ENCODE peak calls at places on chromosomes 6 and 20, in four cellular contexts. V is K562, W is HepG2, J is GM12878. F is an unnamed sample.
A peak's percentile ranks its signal among the peaks of the same experiment; 100 is the strongest.

GRCh38 chr20:3981132-3981452 is 34.3 kb downstream of the RNF24 start:
- DNase-seq in V (no peak), W (no peak), J (no peak), F (no peak)

GRCh38 chr6:13924146-13924948 is 405 bp upstream of the RNF182 start:
- DNase-seq in V (peak; percentile 27), W (no peak), J (no peak), F (peak; percentile 71)

GRCh38 chr6:156028310-156029131 is 572.9 kb upstream of the NOX3 start:
- DNase-seq in V (no peak), W (no peak), J (no peak), F (no peak)

GRCh38 chr6:134389658-134390057 is 71.7 kb upstream of the SGK1 start:
- DNase-seq in V (no peak), W (no peak), J (no peak), F (no peak)

GRCh38 chr6:149216459-149216858 is 101.1 kb upstream of the TAB2 start:
- DNase-seq in V (no peak), W (no peak), J (no peak), F (no peak)

GRCh38 chr6:16398587-16398986 is 160.2 kb downstream of the GMPR start:
- DNase-seq in V (no peak), W (no peak), J (no peak), F (no peak)

GRCh38 chr20:23350855-23351838 is 556 bp downstream of the NXT1 start:
- DNase-seq in V (no peak), W (peak; percentile 85), J (no peak), F (peak; percentile 61)

GRCh38 chr6:119436583-119436982 is 87.0 kb upstream of the MAN1A1 start:
- DNase-seq in V (peak; percentile 37), W (no peak), J (no peak), F (no peak)

GRCh38 chr20:51193066-51193772 is 170.3 kb upstream of the KCNG1 start:
- DNase-seq in V (no peak), W (no peak), J (no peak), F (no peak)

GRCh38 chr20:56974499-56975250 is 291.8 kb downstream of the BMP7 start:
- DNase-seq in V (peak; percentile 41), W (peak; percentile 48), J (no peak), F (peak; percentile 80)

GRCh38 chr20:63534831-63535651 is 2.1 kb downstream of the PTK6 start:
- DNase-seq in V (peak; percentile 31), W (no peak), J (no peak), F (peak; percentile 20)

GRCh38 chr20:6130045-6130444 is 7.2 kb upstream of the FERMT1 start:
- DNase-seq in V (no peak), W (no peak), J (no peak), F (no peak)

GRCh38 chr6:35368038-35368887 is 25.9 kb downstream of the PPARD start:
- DNase-seq in V (no peak), W (peak; percentile 96), J (no peak), F (no peak)

GRCh38 chr6:111592726-111593515 is 12.8 kb downstream of the TRAF3IP2 start:
- DNase-seq in V (no peak), W (no peak), J (no peak), F (no peak)

GRCh38 chr6:122553697-122554096 is 56.5 kb upstream of the PKIB start:
- DNase-seq in V (no peak), W (no peak), J (no peak), F (no peak)

GRCh38 chr6:53725791-53726575 is 60.4 kb upstream of the KLHL31 start:
- DNase-seq in V (peak; percentile 83), W (peak; percentile 72), J (no peak), F (peak; percentile 86)

GRCh38 chr20:56245761-56246160 is 2.8 kb upstream of the MC3R start:
- DNase-seq in V (no peak), W (no peak), J (no peak), F (no peak)

GRCh38 chr6:38133932-38134703 is 314.6 kb downstream of the ZFAND3 start:
- DNase-seq in V (no peak), W (no peak), J (no peak), F (no peak)

GRCh38 chr6:151087861-151088598 is 151.7 kb upstream of the AKAP12 start:
- DNase-seq in V (peak; percentile 58), W (peak; percentile 21), J (no peak), F (no peak)

GRCh38 chr6:137427670-137428290 is 66.4 kb downstream of the OLIG3 start:
- DNase-seq in V (no peak), W (no peak), J (no peak), F (no peak)

GRCh38 chr20:11267131-11267761 is 593.4 kb upstream of the JAG1 start:
- DNase-seq in V (peak; percentile 6), W (peak; percentile 79), J (peak; percentile 79), F (no peak)

GRCh38 chr20:57598060-57598459 is 22.2 kb downstream of the ZBP1 start:
- DNase-seq in V (no peak), W (no peak), J (no peak), F (no peak)

GRCh38 chr6:103327079-103327478 is 1532.6 kb downstream of the HACE1 start:
- DNase-seq in V (no peak), W (no peak), J (no peak), F (no peak)

GRCh38 chr6:113102761-113103160 is 754.4 kb upstream of the MARCKS start:
- DNase-seq in V (no peak), W (no peak), J (no peak), F (no peak)

GRCh38 chr20:9036593-9036992 is 32.3 kb upstream of the PLCB4 start:
- DNase-seq in V (no peak), W (no peak), J (no peak), F (no peak)

GRCh38 chr6:20092071-20092566 is 120.2 kb downstream of the MBOAT1 start:
- DNase-seq in V (peak; percentile 41), W (peak; percentile 57), J (peak; percentile 17), F (no peak)

DNA sequence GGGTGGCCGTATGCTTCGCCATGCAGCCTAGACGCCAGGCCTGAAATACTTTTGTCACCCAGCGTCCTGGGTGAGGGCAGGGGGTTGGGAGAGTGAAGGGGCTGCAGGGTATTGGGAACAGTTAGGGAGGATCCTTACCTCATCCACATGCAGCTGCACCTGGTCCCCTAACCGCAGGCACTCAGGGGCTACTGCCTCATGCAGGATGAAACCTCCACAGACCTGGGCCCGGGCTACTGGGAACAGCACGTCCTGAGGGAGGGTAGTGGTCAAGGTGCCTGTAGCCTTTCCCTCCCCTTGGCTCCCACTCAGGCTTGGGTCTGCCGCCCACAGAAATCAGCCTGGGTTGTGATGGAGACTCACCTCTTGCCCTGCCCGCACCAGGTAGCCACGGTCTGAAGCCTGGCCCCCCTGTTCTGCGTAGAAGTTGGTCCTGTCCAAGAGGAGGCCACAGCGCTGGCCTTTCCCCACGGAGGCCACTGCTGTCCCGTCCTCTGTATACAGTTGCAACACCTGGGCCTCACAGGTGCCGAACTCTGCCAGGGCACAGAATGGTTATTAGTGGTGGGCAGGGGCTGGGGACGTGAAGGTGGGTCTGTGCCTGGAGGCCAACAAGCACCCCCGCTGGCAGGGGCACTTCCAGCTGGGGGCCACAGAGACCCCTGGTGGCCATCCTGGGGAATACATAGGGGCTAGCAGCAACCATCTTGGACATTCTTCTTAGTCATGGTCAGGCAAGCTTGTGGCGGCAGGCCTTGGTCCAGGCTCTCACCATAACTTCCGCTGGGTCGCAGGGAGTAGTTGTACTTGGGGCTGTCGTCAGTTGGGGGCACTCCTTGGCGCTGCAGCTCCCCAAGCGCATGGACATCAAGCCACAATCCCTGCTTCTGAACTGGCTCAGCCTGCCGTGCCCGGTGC is 8.6 kb downstream of the AARS2 start:
- DNase-seq in V (peak; percentile 86), W (peak; percentile 44), J (no peak), F (peak; percentile 66)
- TF ChIP-seq TCF7 in V (no peak), W (no peak), J (no peak), F (no peak)

DNA sequence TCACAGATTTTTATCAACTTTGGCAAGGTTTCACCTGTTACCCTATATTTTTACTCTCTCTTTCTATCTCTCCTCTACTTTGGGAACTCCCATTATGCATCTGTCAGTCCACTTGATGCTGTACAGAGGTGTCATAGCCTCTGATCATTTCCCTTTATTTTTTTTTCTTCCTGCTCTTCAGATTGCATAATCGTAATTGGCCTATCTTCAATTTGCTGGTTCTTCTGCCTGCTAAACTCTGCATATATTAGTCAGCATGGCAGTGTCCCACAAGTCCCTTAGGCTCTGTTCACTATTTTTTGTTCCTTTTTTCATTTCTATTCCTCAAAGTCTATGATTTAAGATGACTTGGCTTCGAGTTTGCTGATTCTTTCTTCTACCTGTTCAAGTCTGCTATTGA is 44.7 kb upstream of the MICB start:
- DNase-seq in V (no peak), W (no peak), J (no peak), F (no peak)
- TF ChIP-seq ESRRA in V (no peak), W (no peak), J (no peak), F (no peak)

GRCh38 chr6:75893058-75893775 is 144.2 kb downstream of the MYO6 start:
- DNase-seq in V (peak; percentile 24), W (peak; percentile 61), J (peak; percentile 19), F (no peak)
- TF ChIP-seq TCF7 in V (no peak), W (no peak), J (no peak), F (no peak)

GRCh38 chr20:20457392-20458126 is 89.7 kb downstream of the INSM1 start:
- DNase-seq in V (no peak), W (no peak), J (no peak), F (no peak)
- TF ChIP-seq ESRRA in V (no peak), W (no peak), J (no peak), F (no peak)

DNA sequence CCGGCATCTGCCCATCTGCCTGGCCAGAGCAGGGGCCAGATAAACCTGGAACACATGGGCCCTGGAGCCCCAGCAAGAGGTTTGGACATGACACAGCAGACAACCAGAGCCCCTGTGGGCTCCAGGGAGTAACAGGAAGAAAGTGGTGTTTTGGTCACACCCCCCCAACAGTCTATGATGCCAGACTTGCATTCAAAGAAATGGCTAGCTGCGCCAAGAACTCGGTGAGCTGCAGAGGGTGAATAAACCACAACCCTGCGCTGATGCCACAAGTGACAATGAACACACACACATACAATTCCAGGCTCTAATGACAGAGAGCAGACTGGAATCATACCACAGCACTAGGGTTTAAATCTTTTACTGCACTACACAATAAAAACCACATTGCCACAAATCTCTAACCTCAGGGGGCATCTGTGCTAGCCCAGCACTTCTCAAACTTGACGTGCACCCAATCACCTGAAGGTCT is 34.0 kb downstream of the TRERF1 start:
- DNase-seq in V (no peak), W (no peak), J (no peak), F (no peak)
- TF ChIP-seq TCF7 in V (no peak), W (no peak), J (no peak), F (no peak)

DNA sequence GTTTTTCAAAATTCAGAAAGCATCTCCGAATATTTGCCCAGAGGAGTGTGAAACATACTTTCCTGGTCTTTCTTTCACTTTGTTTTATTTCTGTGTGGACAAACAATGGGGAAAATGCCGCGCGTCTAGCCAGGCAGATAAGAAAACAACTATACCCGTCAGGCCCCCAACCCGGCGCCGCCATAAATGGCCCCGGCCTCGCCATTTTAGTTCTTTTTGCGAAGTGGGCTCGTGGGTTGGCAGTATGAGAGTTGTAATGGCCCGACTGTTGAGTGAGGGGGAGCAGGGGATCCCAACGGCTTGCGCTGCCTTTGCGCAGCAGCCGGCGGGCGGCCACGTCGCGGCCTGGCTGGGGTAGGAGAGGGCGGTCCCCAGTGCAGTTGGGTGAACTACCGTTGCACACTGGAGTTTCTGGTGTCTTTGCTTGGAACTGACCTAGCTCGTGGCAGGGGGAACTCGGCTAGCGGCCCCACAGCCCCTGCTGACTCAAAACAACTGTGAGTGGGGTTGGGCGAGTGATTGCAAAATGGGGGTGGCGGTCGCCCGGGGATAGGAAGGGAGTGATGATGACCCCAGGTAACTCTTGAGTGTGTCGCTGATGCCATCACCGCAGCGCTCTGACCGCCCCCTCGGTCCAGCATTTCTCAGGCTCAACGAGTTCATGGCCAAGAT is 7.3 kb downstream of the HSPA1B start:
- DNase-seq in V (peak; percentile 80), W (peak; percentile 77), J (no peak), F (peak; percentile 59)
- TF ChIP-seq ESRRA in V (no peak), W (peak; percentile 72), J (no peak), F (no peak)

F was measured in WTC11.